ENCODE peak calls at places on chromosomes 13 and 19, in six cellular contexts. B, L, Q, S, D and H are unnamed samples. For H3K4me1, the result is how much of the 10 kb centered on the place peaks cover.

GRCh38 chr13:75136151-75136550 is 345.8 kb downstream of the TBC1D4 start:
- DNase-seq in S (no peak), L (no peak), Q (no peak), D (no peak), B (no peak), H (no peak)

GRCh38 chr13:75797719-75798118 is 161.6 kb downstream of the LMO7 start:
- DNase-seq in B (no peak), D (no peak), S (no peak), L (no peak), Q (no peak), H (no peak)

GRCh38 chr13:51782026-51782710 is 21.8 kb downstream of the DHRS12 start:
- DNase-seq in L (no peak), S (no peak), D (no peak), Q (no peak), B (no peak), H (no peak)

GRCh38 chr13:74975122-74975521 is 506.8 kb downstream of the TBC1D4 start:
- DNase-seq in Q (no peak), B (no peak), S (no peak), L (no peak), D (no peak), H (no peak)

GRCh38 chr19:55901369-55902079 is 30.6 kb downstream of the NLRP13 start:
- DNase-seq in Q (no peak), L (no peak), B (no peak), D (no peak), S (no peak), H (no peak)

GRCh38 chr13:75279834-75280369 is 202.1 kb downstream of the TBC1D4 start:
- DNase-seq in L (no peak), B (no peak), D (no peak), Q (no peak), S (no peak), H (no peak)

GRCh38 chr13:30159446-30159839 is 147.9 kb downstream of the KATNAL1 start:
- DNase-seq in Q (no peak), D (no peak), L (no peak), S (no peak), B (peak), H (no peak)

GRCh38 chr13:102580552-102581169 is 16.1 kb upstream of the TPP2 start:
- DNase-seq in Q (no peak), L (peak), B (peak), S (no peak), D (no peak), H (no peak)

GRCh38 chr19:35216833-35217707 is 11.5 kb downstream of the FAM187B start:
- DNase-seq in D (no peak), S (no peak), Q (no peak), B (no peak), L (no peak), H (no peak)

GRCh38 chr19:34418300-34418699 is 9.9 kb upstream of the UBA2 start:
- DNase-seq in Q (no peak), B (no peak), D (no peak), L (no peak), S (no peak), H (no peak)

GRCh38 chr13:40640845-40641458 is 25.5 kb downstream of the FOXO1 start:
- DNase-seq in Q (no peak), S (no peak), L (no peak), D (no peak), B (no peak), H (no peak)

GRCh38 chr19:38267780-38268430 is 3.5 kb downstream of the SPINT2 start:
- DNase-seq in B (no peak), D (peak), L (no peak), Q (no peak), S (no peak), H (no peak)

GRCh38 chr19:16037424-16038195 is 38.7 kb upstream of the TPM4 start:
- DNase-seq in S (no peak), L (no peak), B (no peak), Q (no peak), D (no peak), H (no peak)

GRCh38 chr13:24192036-24192810 is 31.7 kb downstream of the SPATA13 start:
- DNase-seq in D (no peak), L (no peak), B (no peak), S (no peak), Q (no peak), H (no peak)

GRCh38 chr19:23522431-23522830 is 127.2 kb upstream of the ZNF91 start:
- DNase-seq in D (no peak), B (no peak), S (no peak), L (no peak), Q (no peak), H (no peak)

GRCh38 chr13:39269411-39269810 is 231.2 kb downstream of the NHLRC3 start:
- DNase-seq in B (peak), D (no peak), L (no peak), S (no peak), Q (no peak), H (no peak)

GRCh38 chr13:74135306-74136088 is 1.3 kb upstream of the KLF12 start:
- DNase-seq in B (peak), S (peak), D (peak), Q (peak), L (peak), H (no peak)

GRCh38 chr19:11963566-11964355 is 1.1 kb upstream of the ZNF763 start:
- DNase-seq in D (peak), L (peak), S (peak), Q (peak), B (peak), H (peak)

GRCh38 chr19:11964858-11965645 is at the start of gene ZNF763:
- DNase-seq in B (peak), S (peak), Q (peak), D (peak), L (peak), H (peak)

GRCh38 chr19:11970174-11970573 is 5.3 kb downstream of the ZNF763 start:
- DNase-seq in L (no peak), D (no peak), S (no peak), B (no peak), Q (no peak), H (no peak)

DNA sequence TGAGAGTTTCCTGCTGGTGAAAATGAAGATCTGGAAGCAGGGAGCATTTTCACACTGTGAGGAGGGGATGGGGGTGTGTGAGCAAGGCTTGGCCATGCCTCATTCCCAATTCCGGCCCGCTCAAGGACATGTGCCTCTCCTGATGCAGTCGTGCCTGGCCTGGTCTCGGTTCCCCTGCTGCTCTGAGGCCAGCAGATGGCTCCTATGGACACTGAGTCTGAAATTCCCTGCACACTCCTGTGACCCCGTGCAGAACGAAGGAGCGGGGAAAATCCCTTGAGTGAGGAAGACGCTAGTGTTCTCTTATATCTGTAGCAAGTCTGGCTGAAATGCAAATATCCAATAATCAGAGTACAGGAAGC is 363 bp upstream of the ZNF763 start:
- DNase-seq in S (peak), D (peak), B (no peak), Q (peak), L (no peak), H (no peak)
- TF ChIP-seq CTCF in S (peak), D (no peak), B (peak), Q (no peak), L (peak), H (peak)

GRCh38 chr13:99758465-99759162 is 213.0 kb downstream of the ZIC5 start:
- DNase-seq in B (no peak), L (no peak), D (no peak), Q (no peak), S (no peak), H (no peak)

GRCh38 chr13:99757756-99758464 is 213.7 kb downstream of the ZIC5 start:
- DNase-seq in Q (no peak), L (no peak), S (no peak), B (no peak), D (no peak), H (no peak)

GRCh38 chr13:99756281-99756680 is 215.3 kb downstream of the ZIC5 start:
- DNase-seq in S (no peak), D (no peak), B (no peak), L (no peak), Q (no peak), H (no peak)

GRCh38 chr13:99759163-99759552 is 212.4 kb downstream of the ZIC5 start:
- DNase-seq in S (no peak), D (no peak), Q (no peak), B (no peak), L (no peak), H (no peak)

DNA sequence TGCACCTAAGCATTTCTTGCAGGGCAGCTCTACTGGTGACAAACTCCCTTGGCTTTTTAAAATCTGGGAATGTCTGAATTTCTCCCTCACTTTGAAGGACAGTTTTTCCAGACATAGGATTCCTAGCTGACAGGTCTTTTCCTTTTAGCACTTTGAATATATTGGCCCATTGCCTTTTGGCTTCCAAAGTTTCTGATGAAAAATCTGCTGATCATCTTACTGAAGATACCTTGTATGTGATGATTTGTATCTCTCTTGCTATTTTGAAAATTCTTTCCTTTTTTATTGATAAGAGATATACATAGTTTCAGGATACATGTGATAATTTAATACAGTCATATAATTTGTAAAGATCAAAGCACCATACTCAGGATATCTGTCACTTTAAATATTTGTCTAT is 211.1 kb downstream of the ZIC5 start:
- DNase-seq in Q (no peak), D (no peak), B (no peak), S (no peak), L (no peak), H (no peak)
- H3K27ac ChIP-seq in Q (no peak), D (no peak), B (no peak), S (no peak), L (no peak), H (no peak)

GRCh38 chr13:113652404-113653263 is 5.4 kb downstream of the ATP4B start:
- DNase-seq in B (no peak), Q (peak), D (peak), S (no peak), L (no peak), H (peak)
- H3K4me1 ChIP-seq in B (under half), Q (under half), D (under half), S (under half), L (under half), H (under half)

DNA sequence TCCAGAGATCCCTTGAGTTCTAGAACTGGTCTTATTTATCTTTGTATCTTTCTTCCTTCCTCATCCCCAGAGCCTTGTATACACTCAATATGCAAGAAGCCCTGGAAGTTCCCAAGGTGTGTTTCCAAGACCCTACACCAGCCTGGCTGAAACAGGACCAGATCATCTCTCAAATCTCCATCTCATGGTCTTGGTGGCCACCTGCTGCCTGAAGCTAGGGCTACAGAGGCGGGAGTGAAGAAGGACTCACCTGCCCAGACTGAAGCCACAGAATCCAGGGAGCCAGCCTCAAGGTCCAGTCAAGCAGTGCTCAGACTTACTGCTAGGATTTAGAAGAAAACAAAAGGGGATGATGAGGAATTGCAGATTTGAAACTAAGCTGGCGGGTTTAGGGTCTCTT is 6.1 kb upstream of the CYSLTR2 start:
- DNase-seq in B (no peak), L (no peak), D (no peak), Q (no peak), S (no peak), H (no peak)
- TF ChIP-seq CTCF in B (no peak), L (no peak), D (no peak), Q (peak), S (no peak), H (no peak)

DNA sequence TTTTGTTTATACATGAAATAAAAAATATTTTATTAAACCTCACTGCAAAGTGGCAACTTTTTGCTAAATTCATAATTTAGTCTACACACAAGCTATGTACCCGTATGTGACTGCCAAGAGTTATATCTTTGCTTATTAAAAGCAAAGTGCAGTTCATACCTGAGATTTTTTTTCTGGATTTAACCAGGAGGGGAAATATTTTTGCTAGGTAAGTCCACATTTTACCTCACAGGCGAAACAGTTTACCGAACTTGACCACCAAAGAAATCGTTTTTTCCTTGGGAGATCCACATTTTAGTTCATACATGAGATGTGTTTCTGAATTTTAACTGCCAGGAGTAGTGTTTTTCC is 12.2 kb upstream of the JSRP1 start:
- DNase-seq in L (no peak), D (no peak), B (no peak), S (no peak), Q (no peak), H (no peak)
- H3K27ac ChIP-seq in L (no peak), D (peak), B (no peak), S (peak), Q (peak), H (peak)

GRCh38 chr19:10420444-10421239 is at the start of gene PDE4A:
- DNase-seq in S (no peak), Q (no peak), D (no peak), L (peak), B (no peak), H (no peak)
- H3K4me1 ChIP-seq in S (under half), Q (half or more), D (half or more), L (under half), B (under half), H (under half)

DNA sequence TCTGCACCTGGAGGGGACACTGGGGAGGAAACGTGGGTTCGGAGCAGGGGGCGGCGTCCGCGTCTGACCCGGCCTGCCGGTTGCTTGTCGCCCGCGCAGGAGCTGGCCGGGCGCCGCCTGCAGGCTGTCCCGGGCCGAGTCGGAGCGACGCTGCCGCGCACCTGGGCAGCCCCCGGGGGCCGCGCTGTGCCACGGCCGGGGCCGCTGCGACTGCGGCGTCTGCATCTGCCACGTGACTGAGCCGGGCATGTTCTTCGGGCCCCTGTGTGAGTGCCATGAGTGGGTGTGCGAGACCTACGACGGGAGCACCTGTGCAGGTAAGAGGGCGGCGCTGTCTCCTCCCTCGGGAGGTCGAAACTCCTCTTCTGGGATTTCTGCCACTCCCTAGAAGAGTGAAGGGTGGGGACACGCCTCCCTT is 1.3 kb downstream of the ITGBL1 start:
- DNase-seq in Q (peak), L (no peak), S (no peak), B (no peak), D (no peak), H (no peak)
- TF ChIP-seq CTCF in Q (peak), L (peak), S (no peak), B (peak), D (no peak), H (peak)

DNA sequence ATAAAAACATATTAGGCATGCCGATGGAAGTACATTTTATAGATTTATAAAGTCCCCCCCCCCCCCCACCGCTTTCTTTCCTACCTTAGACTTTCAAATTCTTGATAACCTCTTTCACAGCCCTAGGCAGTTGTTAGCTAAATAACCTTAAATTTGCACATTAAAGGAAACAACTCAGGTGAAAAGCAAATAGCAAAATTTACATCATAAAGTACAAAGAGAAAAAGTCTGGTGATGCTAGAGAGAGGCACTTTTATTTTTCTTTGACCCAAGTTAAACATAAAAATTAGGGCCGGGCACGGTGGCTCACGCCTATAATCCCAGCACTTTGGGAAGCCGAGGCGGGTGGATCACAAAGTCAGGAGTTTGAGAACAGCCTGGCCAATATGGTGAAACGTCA is 15.0 kb upstream of the UBAC2 start:
- DNase-seq in Q (no peak), D (no peak), L (no peak), B (no peak), S (no peak), H (no peak)
- H3K27ac ChIP-seq in Q (no peak), D (no peak), L (no peak), B (no peak), S (no peak), H (no peak)